ENCODE peak calls at places on chromosome 2, in seven cellular contexts. O, V, H, S, X, F and T are unnamed samples. For H4K20me1, the result is how much of the 10 kb centered on the place peaks cover.

GRCh38 chr2:201959626-201960025 is 74.0 kb upstream of the FZD7 start:
- DNase-seq in O (peak), V (peak), H (no peak), S (no peak), X (no peak), F (no peak), T (no peak)

GRCh38 chr2:241508240-241508509 is 209 bp downstream of the STK25 start:
- DNase-seq in O (no peak), V (no peak), H (no peak), S (no peak), X (no peak), F (no peak), T (no peak)

GRCh38 chr2:236782938-236783337 is 213.3 kb downstream of the ACKR3 start:
- DNase-seq in O (no peak), V (peak), H (no peak), S (no peak), X (no peak), F (no peak), T (peak)

GRCh38 chr2:97644023-97644717 is 1.7 kb upstream of the COX5B start:
- DNase-seq in O (no peak), V (no peak), H (no peak), S (no peak), X (no peak), F (no peak), T (no peak)

GRCh38 chr2:188441288-188441947 is 149.7 kb downstream of the GULP1 start:
- DNase-seq in O (no peak), V (no peak), H (no peak), S (no peak), X (no peak), F (no peak), T (no peak)

GRCh38 chr2:20370191-20370590 is 19.5 kb upstream of the PUM2 start:
- DNase-seq in O (no peak), V (no peak), H (peak), S (no peak), X (no peak), F (peak), T (peak)

GRCh38 chr2:108612153-108612513 is 77.9 kb downstream of the LIMS1 start:
- DNase-seq in O (peak), V (no peak), H (no peak), S (no peak), X (no peak), F (no peak), T (peak)

GRCh38 chr2:205685314-205686230 is 3.3 kb downstream of the NRP2 start:
- DNase-seq in O (peak), V (peak), H (no peak), S (peak), X (peak), F (no peak), T (peak)

GRCh38 chr2:234981197-234982095 is 29.6 kb downstream of the SH3BP4 start:
- DNase-seq in O (peak), V (peak), H (no peak), S (peak), X (peak), F (peak), T (peak)

GRCh38 chr2:70822843-70823629 is 2.6 kb upstream of the CLEC4F start:
- DNase-seq in O (no peak), V (no peak), H (no peak), S (no peak), X (no peak), F (no peak), T (no peak)

GRCh38 chr2:114281188-114281587 is 161.3 kb upstream of the DPP10 start:
- DNase-seq in O (no peak), V (no peak), H (no peak), S (no peak), X (no peak), F (no peak), T (no peak)

GRCh38 chr2:230865324-230865765 is 603 bp downstream of the ITM2C start:
- DNase-seq in O (no peak), V (no peak), H (no peak), S (no peak), X (peak), F (peak), T (no peak)

GRCh38 chr2:132668986-132669853 is 785 bp downstream of the LYPD1 start:
- DNase-seq in O (no peak), V (peak), H (no peak), S (peak), X (peak), F (peak), T (no peak)

GRCh38 chr2:85413592-85414421 is 3.6 kb upstream of the CAPG start:
- DNase-seq in O (peak), V (peak), H (peak), S (no peak), X (peak), F (peak), T (peak)

GRCh38 chr2:27856386-27856785 is 33.8 kb downstream of the RBKS start:
- DNase-seq in O (no peak), V (no peak), H (no peak), S (no peak), X (no peak), F (no peak), T (no peak)

GRCh38 chr2:19772981-19773380 is 128.8 kb downstream of the TTC32 start:
- DNase-seq in O (no peak), V (no peak), H (no peak), S (no peak), X (no peak), F (no peak), T (peak)

GRCh38 chr2:127508025-127508620 is 18.2 kb downstream of the IWS1 start:
- DNase-seq in O (no peak), V (peak), H (no peak), S (no peak), X (no peak), F (no peak), T (peak)

GRCh38 chr2:233079473-233079877 is 19.3 kb downstream of the INPP5D start:
- DNase-seq in O (no peak), V (no peak), H (no peak), S (no peak), X (no peak), F (no peak), T (no peak)

GRCh38 chr2:121491566-121491965 is 39.1 kb upstream of the RNU4ATAC start:
- DNase-seq in O (no peak), V (no peak), H (no peak), S (no peak), X (no peak), F (no peak), T (no peak)

GRCh38 chr2:74554821-74555531 is 456 bp downstream of the DOK1 start:
- DNase-seq in O (no peak), V (peak), H (no peak), S (no peak), X (peak), F (peak), T (peak)

GRCh38 chr2:66495788-66496640 is 61.1 kb downstream of the MEIS1 start:
- DNase-seq in O (peak), V (peak), H (peak), S (peak), X (peak), F (peak), T (peak)

GRCh38 chr2:230668184-230668938 is 44.3 kb upstream of the CAB39 start:
- DNase-seq in O (peak), V (no peak), H (no peak), S (no peak), X (no peak), F (no peak), T (peak)

GRCh38 chr2:176129013-176129796 is at the start of gene HOXD8:
- DNase-seq in O (peak), V (peak), H (no peak), S (no peak), X (peak), F (peak), T (peak)

GRCh38 chr2:58271826-58272225 is 30.7 kb upstream of the FANCL start:
- DNase-seq in O (no peak), V (no peak), H (no peak), S (no peak), X (no peak), F (no peak), T (no peak)

GRCh38 chr2:200694071-200694470 is 108.3 kb downstream of the AOX1 start:
- DNase-seq in O (no peak), V (no peak), H (no peak), S (peak), X (no peak), F (peak), T (peak)

GRCh38 chr2:222424281-222424728 is at the start of gene SGPP2:
- DNase-seq in O (no peak), V (no peak), H (no peak), S (no peak), X (peak), F (peak), T (no peak)

GRCh38 chr2:185201063-185201462 is 537.5 kb upstream of the FSIP2 start:
- DNase-seq in O (no peak), V (no peak), H (no peak), S (no peak), X (no peak), F (no peak), T (no peak)

GRCh38 chr2:209578394-209579006 is 154.7 kb downstream of the MAP2 start:
- DNase-seq in O (no peak), V (no peak), H (no peak), S (no peak), X (peak), F (no peak), T (no peak)

DNA sequence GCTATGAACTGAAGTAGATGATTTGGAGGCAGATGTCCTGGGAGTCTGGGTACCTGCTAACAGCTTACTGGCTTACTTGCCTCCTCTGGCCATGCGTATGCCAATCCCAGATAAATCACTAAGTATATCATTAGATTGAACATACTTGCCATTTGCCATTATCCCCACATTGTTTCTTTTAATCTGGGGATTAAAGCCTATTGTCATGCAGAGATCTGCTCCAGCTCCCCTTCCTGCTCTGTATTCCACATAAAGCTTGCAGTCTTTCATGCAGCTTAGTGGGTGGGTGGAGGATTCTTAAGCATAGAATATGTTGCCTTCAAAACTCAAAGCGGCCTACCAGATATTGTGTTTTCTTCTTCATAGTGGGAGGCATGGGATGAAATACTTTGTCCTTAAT is 311.8 kb upstream of the MMADHC start:
- DNase-seq in O (no peak), V (no peak), H (no peak), S (no peak), X (peak), F (no peak), T (no peak)
- H4K20me1 ChIP-seq in O (under half), V (under half), H (under half), S (under half), X (under half), F (under half), T (under half)

GRCh38 chr2:113056501-113056900 is 2.5 kb upstream of the IL36RN start:
- DNase-seq in O (no peak), V (no peak), H (no peak), S (no peak), X (no peak), F (peak), T (no peak)
- H4K20me1 ChIP-seq in O (under half), V (under half), H (under half), S (under half), X (under half), F (under half), T (under half)

DNA sequence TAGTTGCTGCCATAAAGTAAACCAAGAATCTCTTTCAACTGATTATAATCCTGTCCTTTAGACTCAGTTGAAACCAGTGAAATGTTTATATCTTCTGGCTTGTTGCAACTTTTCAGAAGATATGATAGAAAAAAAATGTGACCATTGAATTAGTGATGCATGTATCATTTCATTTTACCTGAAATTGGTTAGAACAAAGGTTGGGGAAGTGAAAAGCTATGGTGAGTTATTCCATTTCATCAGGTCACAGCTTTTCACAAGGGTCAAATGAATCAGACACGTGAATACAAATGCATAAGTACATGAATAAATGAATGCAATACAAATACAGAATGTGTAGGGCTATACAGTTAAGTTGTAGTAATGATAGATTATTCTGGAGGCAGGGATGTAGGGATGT is 15.1 kb downstream of the CCDC85A start:
- DNase-seq in O (no peak), V (no peak), H (no peak), S (no peak), X (no peak), F (no peak), T (no peak)
- H4K20me1 ChIP-seq in O (under half), V (under half), H (under half), S (under half), X (under half), F (under half), T (under half)

GRCh38 chr2:37657471-37657870 is 14.0 kb downstream of the CDC42EP3 start:
- DNase-seq in O (no peak), V (no peak), H (no peak), S (no peak), X (no peak), F (no peak), T (no peak)
- H4K20me1 ChIP-seq in O (half or more), V (under half), H (under half), S (under half), X (under half), F (under half), T (half or more)

GRCh38 chr2:238879621-238880377 is 31.9 kb downstream of the TWIST2 start:
- DNase-seq in O (no peak), V (no peak), H (no peak), S (no peak), X (no peak), F (no peak), T (no peak)

GRCh38 chr2:238883315-238884004 is 35.6 kb downstream of the TWIST2 start:
- DNase-seq in O (peak), V (peak), H (no peak), S (no peak), X (no peak), F (no peak), T (no peak)

GRCh38 chr2:238879020-238879419 is 31.1 kb downstream of the TWIST2 start:
- DNase-seq in O (no peak), V (no peak), H (no peak), S (no peak), X (no peak), F (no peak), T (no peak)

GRCh38 chr2:238882083-238882755 is 34.3 kb downstream of the TWIST2 start:
- DNase-seq in O (no peak), V (peak), H (no peak), S (no peak), X (no peak), F (no peak), T (peak)

GRCh38 chr2:238881353-238882082 is 33.6 kb downstream of the TWIST2 start:
- DNase-seq in O (no peak), V (no peak), H (no peak), S (no peak), X (no peak), F (no peak), T (no peak)
- H4K20me1 ChIP-seq in O (half or more), V (under half), H (under half), S (under half), X (under half), F (under half), T (under half)

DNA sequence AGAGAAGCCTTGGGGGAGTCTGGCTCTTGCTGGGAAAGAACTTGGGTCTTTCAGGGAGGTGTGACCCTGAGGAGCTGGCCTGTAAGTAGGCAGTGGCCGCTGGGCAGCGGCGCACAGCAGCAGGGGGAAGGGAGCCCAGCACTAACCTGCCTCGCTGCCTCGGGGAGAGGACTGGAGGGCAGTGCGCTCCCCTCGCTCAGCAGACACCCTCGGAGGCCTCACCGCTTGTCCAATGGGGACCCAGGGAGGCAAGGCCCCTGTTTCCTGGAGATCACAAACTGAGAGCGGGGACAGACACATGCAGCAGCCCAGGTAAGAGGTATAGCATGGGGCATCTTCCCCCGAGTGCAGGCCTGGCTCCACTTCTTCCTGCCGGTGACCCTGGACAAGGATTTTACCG is 3.3 kb downstream of the DNMT3A start:
- DNase-seq in O (no peak), V (no peak), H (no peak), S (no peak), X (no peak), F (no peak), T (no peak)
- H4K20me1 ChIP-seq in O (half or more), V (under half), H (under half), S (under half), X (under half), F (half or more), T (half or more)